ENCODE peak calls at places on chromosomes 7 and 10, in seven cellular contexts. Y is uterus, F is left ventricle myocardium inferior, Z is astrocyte of the spinal cord, A is heart left ventricle, K is bronchial epithelial cell, V is mucosa of descending colon. L is an unnamed sample.

GRCh38 chr10:126062132-126063032 is 166.0 kb downstream of the FANK1 start:
- DNase-seq in Y (peak; percentile 49), F (peak; percentile 88), Z (peak; percentile 98), A (peak; percentile 93), K (peak; percentile 98), V (peak; percentile 49), L (peak; percentile 91)

GRCh38 chr7:155296006-155296787 is 1.5 kb upstream of the INSIG1 start:
- DNase-seq in Y (no peak), F (no peak), Z (no peak), A (no peak), K (no peak), V (no peak), L (no peak)

GRCh38 chr10:16967000-16967865 is 150.0 kb upstream of the RSU1 start:
- DNase-seq in Y (no peak), F (no peak), Z (peak; percentile 88), A (no peak), K (no peak), V (no peak), L (peak; percentile 69)

GRCh38 chr7:29748286-29749099 is 57.8 kb upstream of the WIPF3 start:
- DNase-seq in Y (no peak), F (no peak), Z (peak; percentile 43), A (no peak), K (peak; percentile 49), V (no peak), L (peak; percentile 27)

GRCh38 chr10:70992436-70992835 is 104.1 kb upstream of the PCBD1 start:
- DNase-seq in Y (no peak), F (no peak), Z (no peak), A (no peak), K (no peak), V (no peak), L (no peak)

GRCh38 chr10:104259999-104260774 is 5.5 kb downstream of the GSTO1 start:
- DNase-seq in Y (no peak), F (no peak), Z (peak; percentile 23), A (peak; percentile 48), K (peak; percentile 38), V (no peak), L (no peak)

GRCh38 chr7:1081931-1082401 is 5.9 kb upstream of the GPER1 start:
- DNase-seq in Y (no peak), F (no peak), Z (peak; percentile 47), A (no peak), K (no peak), V (no peak), L (peak; percentile 44)

GRCh38 chr7:7228967-7229366 is 46.6 kb downstream of the C1GALT1 start:
- DNase-seq in Y (no peak), F (no peak), Z (no peak), A (no peak), K (no peak), V (no peak), L (no peak)

GRCh38 chr7:5248201-5248885 is 34.4 kb upstream of the SLC29A4 start:
- DNase-seq in Y (peak; percentile 81), F (peak; percentile 69), Z (peak; percentile 9), A (peak; percentile 63), K (no peak), V (peak; percentile 50), L (no peak)

GRCh38 chr10:58480321-58480720 is 32.4 kb upstream of the BICC1 start:
- DNase-seq in Y (no peak), F (no peak), Z (no peak), A (no peak), K (no peak), V (no peak), L (no peak)

GRCh38 chr7:17651926-17652385 is 288.3 kb downstream of the SNX13 start:
- DNase-seq in Y (peak; percentile 24), F (no peak), Z (peak; percentile 88), A (no peak), K (peak; percentile 70), V (no peak), L (peak; percentile 88)

GRCh38 chr10:82850166-82850565 is 975.2 kb downstream of the NRG3 start:
- DNase-seq in Y (no peak), F (no peak), Z (no peak), A (no peak), K (no peak), V (no peak), L (no peak)

GRCh38 chr10:117175215-117175900 is 21.9 kb upstream of the KCNK18 start:
- DNase-seq in Y (no peak), F (no peak), Z (no peak), A (no peak), K (no peak), V (peak; percentile 52), L (no peak)
- TF ChIP-seq CTCF in Y (no peak), F (peak; percentile 34), Z (no peak), A (no peak), K (no peak), V (peak; percentile 4), L (no peak)

DNA sequence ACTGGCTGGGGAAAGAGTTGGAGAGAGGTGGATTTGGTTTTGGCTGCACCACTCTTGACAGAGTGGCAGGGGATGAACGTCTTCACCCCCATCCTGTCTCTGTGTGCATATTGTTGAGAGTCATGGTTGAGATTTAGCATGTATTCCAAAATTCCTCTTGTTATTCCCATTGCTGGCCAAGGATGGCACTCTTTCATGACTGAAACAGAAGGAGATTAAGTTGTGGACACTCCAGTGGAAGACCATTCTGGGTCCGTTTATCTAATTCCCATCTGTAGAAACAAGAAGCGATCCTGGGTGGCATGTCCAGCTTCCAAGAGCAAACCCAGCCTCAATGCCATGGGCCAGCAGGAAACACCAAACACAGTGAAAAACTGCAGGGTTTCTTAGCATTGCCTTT is 469.0 kb upstream of the IGFBP3 start:
- DNase-seq in Y (no peak), F (no peak), Z (no peak), A (no peak), K (no peak), V (no peak), L (no peak)
- TF ChIP-seq CTCF in Y (no peak), F (no peak), Z (peak; percentile 4), A (no peak), K (no peak), V (no peak), L (no peak)

GRCh38 chr7:138097064-138097741 is 20.9 kb downstream of the AKR1D1 start:
- DNase-seq in Y (no peak), F (no peak), Z (peak; percentile 21), A (no peak), K (peak; percentile 36), V (no peak), L (no peak)
- TF ChIP-seq CTCF in Y (no peak), F (peak; percentile 28), Z (peak; percentile 38), A (peak; percentile 10), K (peak; percentile 33), V (no peak), L (peak; percentile 21)

DNA sequence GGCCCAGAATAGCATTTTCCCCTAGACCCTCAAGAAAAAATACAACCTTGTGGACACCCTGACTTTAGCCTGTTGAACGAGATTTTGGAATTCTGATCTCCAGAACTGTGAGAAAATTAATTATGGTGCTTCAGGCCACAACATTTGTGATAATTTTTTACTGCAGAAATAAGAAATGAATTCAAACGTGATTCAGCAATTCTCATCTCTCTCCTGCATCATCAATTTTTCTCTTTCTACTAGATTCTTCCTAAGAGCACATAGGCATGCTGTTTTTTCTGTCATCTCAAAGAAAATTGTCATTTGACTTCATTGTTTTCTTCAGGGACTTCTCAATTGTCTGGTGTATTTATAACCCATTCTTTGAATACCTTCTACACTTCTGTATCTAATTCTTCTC is 8.9 kb upstream of the AKR1C2 start:
- DNase-seq in Y (no peak), F (no peak), Z (no peak), A (no peak), K (no peak), V (no peak), L (no peak)
- TF ChIP-seq CTCF in Y (no peak), F (no peak), Z (no peak), A (no peak), K (no peak), V (no peak), L (no peak)

GRCh38 chr10:97192952-97193435 is 7.2 kb upstream of the SLIT1 start:
- DNase-seq in Y (no peak), F (no peak), Z (no peak), A (no peak), K (no peak), V (no peak), L (no peak)

GRCh38 chr10:97195654-97196212 is 10.0 kb upstream of the SLIT1 start:
- DNase-seq in Y (no peak), F (no peak), Z (no peak), A (no peak), K (no peak), V (no peak), L (no peak)

GRCh38 chr10:97200616-97201015 is 14.9 kb upstream of the SLIT1 start:
- DNase-seq in Y (no peak), F (no peak), Z (no peak), A (no peak), K (no peak), V (no peak), L (no peak)

GRCh38 chr10:97197030-97197500 is 11.3 kb upstream of the SLIT1 start:
- DNase-seq in Y (no peak), F (no peak), Z (no peak), A (no peak), K (peak; percentile 15), V (no peak), L (no peak)

GRCh38 chr10:97196213-97197029 is 10.7 kb upstream of the SLIT1 start:
- DNase-seq in Y (peak; percentile 46), F (peak; percentile 56), Z (peak; percentile 43), A (peak; percentile 36), K (peak; percentile 48), V (peak; percentile 53), L (peak; percentile 6)
- TF ChIP-seq CTCF in Y (peak; percentile 46), F (peak; percentile 69), Z (peak; percentile 85), A (peak; percentile 52), K (peak; percentile 78), V (peak; percentile 53), L (peak; percentile 78)

GRCh38 chr7:66800591-66800990 is 60.1 kb downstream of the RABGEF1 start:
- DNase-seq in Y (no peak), F (no peak), Z (no peak), A (no peak), K (no peak), V (no peak), L (no peak)

GRCh38 chr7:66807736-66808135 is 67.2 kb downstream of the RABGEF1 start:
- DNase-seq in Y (no peak), F (no peak), Z (no peak), A (no peak), K (no peak), V (no peak), L (no peak)

GRCh38 chr7:66804001-66804400 is 63.5 kb downstream of the RABGEF1 start:
- DNase-seq in Y (no peak), F (no peak), Z (peak; percentile 13), A (no peak), K (no peak), V (no peak), L (peak; percentile 20)
- TF ChIP-seq CTCF in Y (no peak), F (no peak), Z (no peak), A (no peak), K (no peak), V (no peak), L (peak; percentile 30)

DNA sequence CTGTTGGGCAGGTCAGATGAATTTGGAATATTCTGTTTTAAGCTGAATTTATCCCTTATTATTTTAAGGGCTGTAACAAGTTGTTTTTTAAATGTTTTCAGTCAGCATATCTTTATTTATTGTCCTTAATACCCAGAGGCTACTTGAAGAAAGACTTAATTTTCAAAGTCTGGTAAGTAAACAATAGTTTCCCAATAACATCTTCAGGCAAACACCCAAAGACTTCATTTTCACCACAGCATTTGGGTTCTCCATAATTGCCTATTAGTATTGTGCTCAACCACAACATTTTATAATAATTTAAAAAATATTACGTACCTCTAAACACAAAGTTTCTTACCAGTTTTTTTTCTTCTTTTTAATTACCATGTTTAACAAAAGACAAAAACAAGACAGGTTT is 60.0 kb upstream of the MKLN1 start:
- DNase-seq in Y (no peak), F (no peak), Z (no peak), A (no peak), K (no peak), V (no peak), L (no peak)
- TF ChIP-seq CTCF in Y (no peak), F (no peak), Z (no peak), A (no peak), K (no peak), V (no peak), L (no peak)